ENCODE peak calls at places on chromosomes 4 and X, in nine cellular contexts. One of them, this sample, is unnamed.
A peak's percentile ranks its signal among the peaks of the same experiment; 100 is the strongest.

GRCh38 chrX:68677998-68678397 is 30.5 kb downstream of the STARD8 start:
- DNase-seq in hepatic stellate cell: no peak
- DNase-seq in activated T-cell treated with anti-CD3 and anti-CD28 coated beads, Interleukin-2, amount 50 U/mL, for 72 hours: no peak
- DNase-seq in body of pancreas: no peak
- DNase-seq in hypothalamus: no peak
- DNase-seq in NCI-H1048: no peak
- DNase-seq in neural progenitor cell: no peak
- DNase-seq in AG04449: no peak
- DNase-seq in CD4-positive, alpha-beta T cell: no peak
- DNase-seq in this sample: no peak

GRCh38 chrX:115491766-115492165 is 69.2 kb upstream of the PLS3 start:
- DNase-seq in CD4-positive, alpha-beta T cell: no peak
- DNase-seq in neural progenitor cell: no peak
- DNase-seq in activated T-cell treated with anti-CD3 and anti-CD28 coated beads, Interleukin-2, amount 50 U/mL, for 72 hours: no peak
- DNase-seq in NCI-H1048: no peak
- DNase-seq in hypothalamus: no peak
- DNase-seq in body of pancreas: no peak
- DNase-seq in AG04449: no peak
- DNase-seq in hepatic stellate cell: peak; percentile 5
- DNase-seq in this sample: no peak

GRCh38 chr4:141127884-141128283 is 5.4 kb downstream of the RNF150 start:
- DNase-seq in NCI-H1048: no peak
- DNase-seq in hepatic stellate cell: no peak
- DNase-seq in CD4-positive, alpha-beta T cell: no peak
- DNase-seq in body of pancreas: no peak
- DNase-seq in hypothalamus: no peak
- DNase-seq in activated T-cell treated with anti-CD3 and anti-CD28 coated beads, Interleukin-2, amount 50 U/mL, for 72 hours: no peak
- DNase-seq in neural progenitor cell: no peak
- DNase-seq in AG04449: no peak
- DNase-seq in this sample: no peak

GRCh38 chrX:82163701-82164100 is 961.8 kb downstream of the SH3BGRL start:
- DNase-seq in body of pancreas: no peak
- DNase-seq in AG04449: no peak
- DNase-seq in neural progenitor cell: no peak
- DNase-seq in hypothalamus: no peak
- DNase-seq in NCI-H1048: no peak
- DNase-seq in CD4-positive, alpha-beta T cell: no peak
- DNase-seq in hepatic stellate cell: no peak
- DNase-seq in activated T-cell treated with anti-CD3 and anti-CD28 coated beads, Interleukin-2, amount 50 U/mL, for 72 hours: no peak
- DNase-seq in this sample: no peak

GRCh38 chr4:26878729-26879415 is 18.2 kb downstream of the STIM2 start:
- DNase-seq in CD4-positive, alpha-beta T cell: no peak
- DNase-seq in body of pancreas: no peak
- DNase-seq in AG04449: no peak
- DNase-seq in NCI-H1048: no peak
- DNase-seq in hypothalamus: no peak
- DNase-seq in hepatic stellate cell: no peak
- DNase-seq in activated T-cell treated with anti-CD3 and anti-CD28 coated beads, Interleukin-2, amount 50 U/mL, for 72 hours: peak; percentile 38
- DNase-seq in neural progenitor cell: no peak
- DNase-seq in this sample: no peak

GRCh38 chrX:115562492-115562872 is 1.5 kb downstream of the PLS3 start:
- DNase-seq in body of pancreas: no peak
- DNase-seq in activated T-cell treated with anti-CD3 and anti-CD28 coated beads, Interleukin-2, amount 50 U/mL, for 72 hours: no peak
- DNase-seq in hypothalamus: no peak
- DNase-seq in hepatic stellate cell: peak; percentile 36
- DNase-seq in NCI-H1048: no peak
- DNase-seq in CD4-positive, alpha-beta T cell: no peak
- DNase-seq in neural progenitor cell: no peak
- DNase-seq in AG04449: no peak
- DNase-seq in this sample: no peak

GRCh38 chr4:147683172-147683571 is 791 bp downstream of the PRMT9 start:
- DNase-seq in neural progenitor cell: peak; percentile 7
- DNase-seq in body of pancreas: peak; percentile 25
- DNase-seq in activated T-cell treated with anti-CD3 and anti-CD28 coated beads, Interleukin-2, amount 50 U/mL, for 72 hours: peak; percentile 23
- DNase-seq in CD4-positive, alpha-beta T cell: no peak
- DNase-seq in hypothalamus: no peak
- DNase-seq in NCI-H1048: no peak
- DNase-seq in AG04449: no peak
- DNase-seq in hepatic stellate cell: peak; percentile 60
- DNase-seq in this sample: no peak

GRCh38 chr4:121690001-121690400 is 6.8 kb downstream of the ANXA5 start:
- DNase-seq in hypothalamus: no peak
- DNase-seq in NCI-H1048: no peak
- DNase-seq in neural progenitor cell: no peak
- DNase-seq in CD4-positive, alpha-beta T cell: no peak
- DNase-seq in activated T-cell treated with anti-CD3 and anti-CD28 coated beads, Interleukin-2, amount 50 U/mL, for 72 hours: no peak
- DNase-seq in body of pancreas: no peak
- DNase-seq in hepatic stellate cell: no peak
- DNase-seq in AG04449: no peak
- DNase-seq in this sample: no peak

GRCh38 chrX:66035667-66036066 is 4.2 kb downstream of the VSIG4 start:
- DNase-seq in activated T-cell treated with anti-CD3 and anti-CD28 coated beads, Interleukin-2, amount 50 U/mL, for 72 hours: no peak
- DNase-seq in hepatic stellate cell: no peak
- DNase-seq in hypothalamus: no peak
- DNase-seq in NCI-H1048: no peak
- DNase-seq in AG04449: no peak
- DNase-seq in CD4-positive, alpha-beta T cell: no peak
- DNase-seq in neural progenitor cell: peak; percentile 11
- DNase-seq in body of pancreas: no peak
- DNase-seq in this sample: no peak

GRCh38 chr4:77742054-77742453 is 77.1 kb downstream of the CNOT6L start:
- DNase-seq in activated T-cell treated with anti-CD3 and anti-CD28 coated beads, Interleukin-2, amount 50 U/mL, for 72 hours: no peak
- DNase-seq in CD4-positive, alpha-beta T cell: no peak
- DNase-seq in body of pancreas: no peak
- DNase-seq in hypothalamus: no peak
- DNase-seq in AG04449: no peak
- DNase-seq in neural progenitor cell: no peak
- DNase-seq in NCI-H1048: no peak
- DNase-seq in hepatic stellate cell: no peak
- DNase-seq in this sample: no peak

GRCh38 chrX:130091976-130092522 is 18.2 kb downstream of the ELF4 start:
- DNase-seq in body of pancreas: no peak
- DNase-seq in NCI-H1048: no peak
- DNase-seq in neural progenitor cell: no peak
- DNase-seq in activated T-cell treated with anti-CD3 and anti-CD28 coated beads, Interleukin-2, amount 50 U/mL, for 72 hours: peak; percentile 84
- DNase-seq in hepatic stellate cell: no peak
- DNase-seq in CD4-positive, alpha-beta T cell: peak; percentile 86
- DNase-seq in hypothalamus: no peak
- DNase-seq in AG04449: no peak
- DNase-seq in this sample: no peak

GRCh38 chrX:20637351-20637750 is 370.6 kb upstream of the RPS6KA3 start:
- DNase-seq in body of pancreas: no peak
- DNase-seq in NCI-H1048: no peak
- DNase-seq in hepatic stellate cell: no peak
- DNase-seq in activated T-cell treated with anti-CD3 and anti-CD28 coated beads, Interleukin-2, amount 50 U/mL, for 72 hours: no peak
- DNase-seq in neural progenitor cell: no peak
- DNase-seq in CD4-positive, alpha-beta T cell: no peak
- DNase-seq in hypothalamus: no peak
- DNase-seq in AG04449: no peak
- DNase-seq in this sample: no peak

GRCh38 chrX:71867680-71868079 is 43.0 kb upstream of the NHSL2 start:
- DNase-seq in NCI-H1048: no peak
- DNase-seq in neural progenitor cell: no peak
- DNase-seq in activated T-cell treated with anti-CD3 and anti-CD28 coated beads, Interleukin-2, amount 50 U/mL, for 72 hours: no peak
- DNase-seq in body of pancreas: no peak
- DNase-seq in CD4-positive, alpha-beta T cell: no peak
- DNase-seq in AG04449: no peak
- DNase-seq in hepatic stellate cell: no peak
- DNase-seq in hypothalamus: no peak
- DNase-seq in this sample: no peak

GRCh38 chr4:113468165-113469022 is 293.1 kb downstream of the CAMK2D start:
- DNase-seq in activated T-cell treated with anti-CD3 and anti-CD28 coated beads, Interleukin-2, amount 50 U/mL, for 72 hours: peak; percentile 41
- DNase-seq in hypothalamus: no peak
- DNase-seq in hepatic stellate cell: peak; percentile 49
- DNase-seq in body of pancreas: peak; percentile 48
- DNase-seq in AG04449: peak; percentile 99
- DNase-seq in CD4-positive, alpha-beta T cell: no peak
- DNase-seq in NCI-H1048: no peak
- DNase-seq in neural progenitor cell: peak; percentile 62
- DNase-seq in this sample: peak; percentile 100

GRCh38 chr4:128986908-128987307 is 106.4 kb downstream of the SCLT1 start:
- DNase-seq in activated T-cell treated with anti-CD3 and anti-CD28 coated beads, Interleukin-2, amount 50 U/mL, for 72 hours: no peak
- DNase-seq in AG04449: no peak
- DNase-seq in CD4-positive, alpha-beta T cell: no peak
- DNase-seq in hypothalamus: no peak
- DNase-seq in hepatic stellate cell: no peak
- DNase-seq in NCI-H1048: no peak
- DNase-seq in body of pancreas: no peak
- DNase-seq in neural progenitor cell: no peak
- DNase-seq in this sample: no peak

GRCh38 chr4:128596115-128596514 is 213.4 kb upstream of the JADE1 start:
- DNase-seq in activated T-cell treated with anti-CD3 and anti-CD28 coated beads, Interleukin-2, amount 50 U/mL, for 72 hours: no peak
- DNase-seq in NCI-H1048: no peak
- DNase-seq in body of pancreas: peak; percentile 81
- DNase-seq in hepatic stellate cell: no peak
- DNase-seq in neural progenitor cell: no peak
- DNase-seq in AG04449: no peak
- DNase-seq in hypothalamus: no peak
- DNase-seq in CD4-positive, alpha-beta T cell: no peak
- DNase-seq in this sample: no peak

GRCh38 chr4:154506253-154506652 is 14.7 kb upstream of the DCHS2 start:
- DNase-seq in CD4-positive, alpha-beta T cell: no peak
- DNase-seq in AG04449: no peak
- DNase-seq in activated T-cell treated with anti-CD3 and anti-CD28 coated beads, Interleukin-2, amount 50 U/mL, for 72 hours: no peak
- DNase-seq in body of pancreas: no peak
- DNase-seq in hypothalamus: no peak
- DNase-seq in hepatic stellate cell: no peak
- DNase-seq in neural progenitor cell: peak; percentile 64
- DNase-seq in NCI-H1048: no peak
- DNase-seq in this sample: peak; percentile 7